ENCODE peak calls at places on chromosome 20, in nine cellular contexts. C is GM10248, B is astrocyte of the spinal cord, T is fibroblast of pulmonary artery, O is cardiac fibroblast, W is B cell, X is left ventricle myocardium inferior, S is foreskin keratinocyte, I is tibial artery. J is an unnamed sample.

GRCh38 chr20:61308171-61308795 is 56.2 kb downstream of the CDH4 start:
- DNase-seq in I (no peak), C (no peak), S (no peak), B (no peak), W (no peak), X (no peak), O (no peak), T (no peak), J (no peak)

GRCh38 chr20:62406635-62407176 is 379 bp downstream of the CABLES2 start:
- DNase-seq in B (no peak), W (no peak), X (no peak), I (no peak), T (no peak), O (no peak), S (no peak), C (no peak), J (no peak)

GRCh38 chr20:46720776-46721425 is 11.5 kb downstream of the SLC2A10 start:
- DNase-seq in O (peak), C (no peak), I (no peak), S (no peak), T (no peak), X (no peak), W (no peak), B (peak), J (no peak)

GRCh38 chr20:17650816-17651760 is 31.0 kb downstream of the RRBP1 start:
- DNase-seq in T (peak), W (no peak), X (no peak), C (no peak), S (no peak), B (no peak), O (peak), I (peak), J (no peak)

GRCh38 chr20:63135411-63135810 is 80.5 kb downstream of the YTHDF1 start:
- DNase-seq in I (no peak), S (no peak), X (no peak), B (no peak), W (no peak), C (no peak), O (no peak), T (no peak), J (no peak)

GRCh38 chr20:41524980-41525613 is 93.1 kb downstream of the CHD6 start:
- DNase-seq in X (peak), T (peak), O (peak), W (no peak), C (no peak), S (no peak), B (peak), I (peak), J (no peak)

GRCh38 chr20:4244700-4245485 is 229.5 kb upstream of the RNF24 start:
- DNase-seq in S (no peak), T (peak), X (no peak), W (no peak), B (no peak), O (no peak), I (no peak), C (no peak), J (no peak)

GRCh38 chr20:53621482-53622246 is 28.0 kb upstream of the ZNF217 start:
- DNase-seq in B (peak), T (peak), S (peak), I (peak), O (peak), X (peak), C (no peak), W (no peak), J (peak)

GRCh38 chr20:1403624-1404023 is 10.8 kb upstream of the FKBP1A start:
- DNase-seq in T (no peak), W (no peak), X (no peak), B (no peak), I (no peak), C (no peak), O (no peak), S (no peak), J (no peak)

GRCh38 chr20:13029687-13030510 is 21.1 kb downstream of the SPTLC3 start:
- DNase-seq in I (no peak), B (peak), O (peak), S (peak), C (no peak), W (no peak), X (no peak), T (peak), J (no peak)

GRCh38 chr20:6868864-6869263 is 101.4 kb downstream of the BMP2 start:
- DNase-seq in O (no peak), T (no peak), I (no peak), B (peak), X (no peak), S (no peak), W (no peak), C (no peak), J (no peak)

GRCh38 chr20:58706975-58707681 is 14.5 kb downstream of the NPEPL1 start:
- DNase-seq in W (no peak), C (no peak), T (no peak), B (no peak), I (no peak), O (no peak), S (no peak), X (peak), J (no peak)

GRCh38 chr20:62501801-62502495 is 26.2 kb upstream of the GATA5 start:
- DNase-seq in O (peak), W (peak), T (peak), X (no peak), B (peak), C (peak), I (no peak), S (peak), J (no peak)

GRCh38 chr20:62696999-62697398 is 11.6 kb upstream of the NTSR1 start:
- DNase-seq in C (no peak), O (no peak), B (no peak), T (no peak), I (no peak), S (no peak), W (no peak), X (no peak), J (no peak)

GRCh38 chr20:36854343-36855240 is 21.3 kb upstream of the TLDC2 start:
- DNase-seq in X (peak), I (no peak), W (no peak), O (no peak), T (no peak), S (no peak), C (no peak), B (no peak), J (no peak)

GRCh38 chr20:51014797-51015722 is 7.8 kb downstream of the KCNG1 start:
- DNase-seq in O (peak), T (peak), X (no peak), W (no peak), S (no peak), B (peak), C (peak), I (no peak), J (no peak)

GRCh38 chr20:36644713-36645109 is 1.3 kb downstream of the SLA2 start:
- DNase-seq in S (no peak), W (no peak), T (no peak), C (no peak), X (no peak), B (no peak), I (no peak), O (no peak), J (no peak)

GRCh38 chr20:8428988-8429387 is 296.9 kb downstream of the PLCB1 start:
- DNase-seq in T (no peak), B (no peak), S (no peak), I (no peak), O (no peak), X (no peak), C (no peak), W (no peak), J (no peak)

GRCh38 chr20:7038029-7038428 is 270.5 kb downstream of the BMP2 start:
- DNase-seq in B (no peak), O (peak), W (no peak), T (no peak), I (no peak), X (no peak), S (peak), C (no peak), J (no peak)

GRCh38 chr20:11235058-11235457 is 561.3 kb upstream of the JAG1 start:
- DNase-seq in B (peak), T (peak), W (no peak), S (no peak), X (no peak), C (no peak), O (peak), I (no peak), J (no peak)

GRCh38 chr20:63540417-63541186 is 3.4 kb upstream of the PTK6 start:
- DNase-seq in C (no peak), S (no peak), T (no peak), X (no peak), W (no peak), O (no peak), B (no peak), I (no peak), J (no peak)

GRCh38 chr20:4957939-4958362 is 43.4 kb downstream of the SLC23A2 start:
- DNase-seq in I (no peak), T (no peak), C (no peak), O (no peak), B (no peak), W (no peak), S (no peak), X (no peak), J (no peak)

GRCh38 chr20:37330316-37330715 is 15.6 kb upstream of the SRC start:
- DNase-seq in S (no peak), I (no peak), C (no peak), O (no peak), X (no peak), T (no peak), B (no peak), W (no peak), J (no peak)

GRCh38 chr20:21111416-21111815 is 5.3 kb upstream of the LINC00237 start:
- DNase-seq in O (no peak), I (no peak), T (no peak), C (no peak), W (no peak), X (no peak), B (no peak), S (no peak), J (no peak)

GRCh38 chr20:12966468-12967085 is 42.2 kb upstream of the SPTLC3 start:
- DNase-seq in T (peak), S (no peak), W (no peak), B (peak), C (no peak), I (no peak), X (no peak), O (peak), J (no peak)

GRCh38 chr20:49938173-49939163 is 2.3 kb downstream of the RNF114 start:
- DNase-seq in B (peak), S (no peak), I (peak), C (no peak), O (peak), T (peak), W (no peak), X (peak), J (peak)

GRCh38 chr20:34531608-34532265 is 15.5 kb downstream of the DYNLRB1 start:
- DNase-seq in X (no peak), I (peak), W (no peak), T (no peak), S (no peak), C (no peak), O (no peak), B (no peak), J (no peak)

GRCh38 chr20:53163486-53163885 is 191.3 kb downstream of the TSHZ2 start:
- DNase-seq in W (no peak), T (peak), X (no peak), B (peak), S (peak), C (no peak), I (peak), O (peak), J (no peak)

GRCh38 chr20:44241796-44242195 is 5.3 kb upstream of the GDAP1L1 start:
- DNase-seq in W (no peak), S (no peak), I (no peak), X (no peak), B (no peak), T (no peak), C (no peak), O (no peak), J (no peak)

GRCh38 chr20:22729180-22729579 is 144.8 kb upstream of the FOXA2 start:
- DNase-seq in O (peak), T (no peak), X (no peak), W (no peak), S (no peak), C (no peak), I (no peak), B (no peak), J (no peak)

GRCh38 chr20:44433751-44434538 is 41.7 kb upstream of the TTPAL start:
- DNase-seq in O (no peak), I (no peak), W (no peak), T (no peak), C (no peak), S (no peak), X (no peak), B (no peak), J (no peak)

GRCh38 chr20:61925555-61926252 is 140.0 kb downstream of the TAF4 start:
- DNase-seq in I (no peak), T (peak), W (no peak), X (no peak), B (peak), C (no peak), S (no peak), O (peak), J (no peak)

GRCh38 chr20:939606-940005 is 23.5 kb upstream of the ANGPT4 start:
- DNase-seq in W (no peak), I (no peak), C (no peak), S (no peak), O (no peak), B (no peak), X (no peak), T (no peak), J (peak)

GRCh38 chr20:63782521-63782971 is 43.0 kb downstream of the SLC2A4RG start:
- DNase-seq in I (no peak), T (no peak), B (no peak), W (no peak), O (no peak), C (no peak), X (no peak), S (no peak), J (no peak)

GRCh38 chr20:36778831-36779655 is 5.5 kb upstream of the DSN1 start:
- DNase-seq in S (no peak), T (no peak), B (no peak), O (no peak), C (no peak), W (no peak), I (no peak), X (no peak), J (no peak)

GRCh38 chr20:6700563-6701328 is 66.7 kb upstream of the BMP2 start:
- DNase-seq in X (peak), T (no peak), I (peak), W (no peak), S (no peak), O (no peak), B (no peak), C (no peak), J (no peak)

GRCh38 chr20:3101737-3102574 is 17.4 kb upstream of the AVP start:
- DNase-seq in X (no peak), W (peak), C (no peak), B (no peak), O (no peak), I (no peak), S (no peak), T (no peak), J (no peak)

GRCh38 chr20:47502801-47503239 is 1.1 kb downstream of the NCOA3 start:
- DNase-seq in S (no peak), B (peak), W (peak), O (peak), T (peak), I (no peak), C (peak), X (no peak), J (no peak)

GRCh38 chr20:7943891-7944290 is 3.6 kb upstream of the HAO1 start:
- DNase-seq in I (no peak), S (no peak), W (no peak), X (no peak), C (no peak), T (no peak), O (no peak), B (no peak), J (no peak)

GRCh38 chr20:33337119-33337518 is 54.1 kb downstream of the BPIFB1 start:
- DNase-seq in I (no peak), S (no peak), B (no peak), T (no peak), W (no peak), C (no peak), X (no peak), O (no peak), J (no peak)
- TF ChIP-seq CTCF in I (no peak), S (peak), B (no peak), T (no peak), W (no peak), C (no peak), X (no peak), O (no peak), J (no peak)

DNA sequence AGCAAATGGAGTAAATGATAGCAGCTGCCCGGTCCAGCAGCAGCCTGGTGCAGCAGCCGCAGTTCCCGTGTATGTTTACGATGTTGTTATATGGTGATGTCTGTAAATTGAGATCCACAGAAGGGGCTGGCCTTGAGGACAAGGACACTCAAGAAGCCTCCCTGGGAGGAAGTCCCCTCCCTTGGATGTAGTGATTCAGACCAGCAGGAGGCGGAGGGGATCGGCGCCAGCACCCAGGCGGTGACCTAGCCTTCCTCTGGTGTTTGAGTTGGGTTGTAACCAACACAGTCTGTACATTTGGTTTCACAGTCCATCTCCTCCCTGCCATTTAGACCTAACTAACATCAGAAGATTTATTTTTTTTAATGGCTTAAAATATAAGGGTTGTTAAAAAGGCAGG is 187.8 kb downstream of the SYNDIG1 start:
- DNase-seq in W (no peak), X (no peak), O (peak), I (peak), B (peak), T (peak), S (no peak), C (no peak), J (no peak)
- TF ChIP-seq CTCF in W (no peak), X (no peak), O (peak), I (peak), B (peak), T (peak), S (no peak), C (no peak), J (no peak)

GRCh38 chr20:59958626-59959025 is 403 bp downstream of the CDH26 start:
- DNase-seq in W (no peak), B (no peak), S (no peak), X (no peak), O (no peak), T (no peak), C (no peak), I (no peak), J (no peak)

GRCh38 chr20:59958123-59958522 is at the start of gene CDH26:
- DNase-seq in X (no peak), T (no peak), B (no peak), I (no peak), S (no peak), W (no peak), C (no peak), O (no peak), J (no peak)

GRCh38 chr20:59954718-59955117 is 3.5 kb upstream of the CDH26 start:
- DNase-seq in O (no peak), W (no peak), C (no peak), S (no peak), B (no peak), T (no peak), X (no peak), I (no peak), J (no peak)

GRCh38 chr20:59949911-59950310 is 8.3 kb upstream of the CDH26 start:
- DNase-seq in S (no peak), W (no peak), O (no peak), T (no peak), X (no peak), I (no peak), C (no peak), B (no peak), J (no peak)

GRCh38 chr20:59955131-59955796 is 3.0 kb upstream of the CDH26 start:
- DNase-seq in O (peak), S (no peak), W (no peak), B (no peak), I (no peak), C (peak), T (no peak), X (no peak), J (no peak)
- TF ChIP-seq CTCF in O (peak), S (peak), W (no peak), B (peak), I (no peak), C (peak), T (peak), X (peak), J (no peak)

GRCh38 chr20:38649275-38649891 is 47.8 kb downstream of the ARHGAP40 start:
- DNase-seq in B (no peak), W (no peak), X (no peak), O (peak), S (no peak), I (no peak), T (peak), C (peak), J (no peak)
- TF ChIP-seq CTCF in B (peak), W (no peak), X (peak), O (peak), S (peak), I (no peak), T (peak), C (peak), J (no peak)

GRCh38 chr20:15639839-15640238 is 933.4 kb downstream of the KIF16B start:
- DNase-seq in O (no peak), W (no peak), I (no peak), B (no peak), X (no peak), T (no peak), C (no peak), S (no peak), J (no peak)
- TF ChIP-seq CTCF in O (no peak), W (peak), I (no peak), B (no peak), X (no peak), T (no peak), C (no peak), S (no peak), J (no peak)

J was measured in coronary artery.